ENCODE peak calls at places on chromosomes 1 and 21, in six cellular contexts. F is mesothelial cell of epicardium, Y is left lung, E is GM13977, K is heart right ventricle, X is GM06990. L is an unnamed sample.

GRCh38 chr1:228459091-228459993 is 27.8 kb upstream of the RNF187 start:
- DNase-seq in X (peak; percentile 84), F (peak; percentile 68), E (peak; percentile 68), Y (peak; percentile 43), K (peak; percentile 58), L (peak; percentile 64)

GRCh38 chr1:187203257-187203656 is 374.5 kb downstream of the PLA2G4A start:
- DNase-seq in X (no peak), K (no peak), E (no peak), F (no peak), Y (no peak), L (no peak)

GRCh38 chr1:167455786-167456446 is 62.4 kb downstream of the CD247 start:
- DNase-seq in E (peak; percentile 70), X (no peak), K (peak; percentile 43), F (peak; percentile 61), Y (no peak), L (no peak)

GRCh38 chr1:60694980-60695379 is 387.4 kb upstream of the NFIA start:
- DNase-seq in Y (no peak), X (no peak), E (no peak), K (no peak), F (no peak), L (no peak)

GRCh38 chr1:204149635-204150565 is 1.9 kb downstream of the ETNK2 start:
- DNase-seq in Y (no peak), X (no peak), K (no peak), E (no peak), F (no peak), L (no peak)

GRCh38 chr21:14916676-14917141 is 148.1 kb downstream of the NRIP1 start:
- DNase-seq in K (no peak), Y (no peak), E (no peak), F (no peak), X (no peak), L (no peak)

GRCh38 chr1:217089239-217090014 is 366.2 kb upstream of the ESRRG start:
- DNase-seq in E (peak; percentile 30), F (peak; percentile 62), X (no peak), K (peak; percentile 32), Y (no peak), L (no peak)

GRCh38 chr1:162276493-162276892 is 100.2 kb downstream of the SPATA46 start:
- DNase-seq in K (no peak), X (no peak), E (peak; percentile 47), F (no peak), Y (no peak), L (no peak)

GRCh38 chr1:74824497-74825107 is 91.7 kb downstream of the TYW3 start:
- DNase-seq in F (no peak), X (no peak), Y (no peak), E (no peak), K (no peak), L (no peak)

GRCh38 chr1:57124768-57125446 is 159.1 kb upstream of the C8B start:
- DNase-seq in Y (no peak), F (no peak), E (peak; percentile 6), K (no peak), X (peak; percentile 13), L (no peak)

GRCh38 chr1:158999301-159000069 is 10.2 kb upstream of the IFI16 start:
- DNase-seq in E (no peak), X (no peak), K (peak; percentile 48), F (peak; percentile 46), Y (peak; percentile 71), L (no peak)

GRCh38 chr21:17668479-17668878 is 55.8 kb upstream of the BTG3 start:
- DNase-seq in F (no peak), Y (no peak), X (no peak), E (no peak), K (no peak), L (no peak)

GRCh38 chr1:114771992-114772391 is 8.5 kb downstream of the SIKE1 start:
- DNase-seq in F (no peak), X (no peak), E (no peak), K (no peak), Y (no peak), L (no peak)

GRCh38 chr1:95311762-95312161 is 77.8 kb downstream of the RWDD3 start:
- DNase-seq in F (no peak), E (no peak), Y (no peak), K (no peak), X (no peak), L (no peak)

GRCh38 chr1:66351913-66352312 is 182.0 kb upstream of the SGIP1 start:
- DNase-seq in Y (no peak), X (no peak), F (no peak), K (no peak), E (no peak), L (no peak)

DNA sequence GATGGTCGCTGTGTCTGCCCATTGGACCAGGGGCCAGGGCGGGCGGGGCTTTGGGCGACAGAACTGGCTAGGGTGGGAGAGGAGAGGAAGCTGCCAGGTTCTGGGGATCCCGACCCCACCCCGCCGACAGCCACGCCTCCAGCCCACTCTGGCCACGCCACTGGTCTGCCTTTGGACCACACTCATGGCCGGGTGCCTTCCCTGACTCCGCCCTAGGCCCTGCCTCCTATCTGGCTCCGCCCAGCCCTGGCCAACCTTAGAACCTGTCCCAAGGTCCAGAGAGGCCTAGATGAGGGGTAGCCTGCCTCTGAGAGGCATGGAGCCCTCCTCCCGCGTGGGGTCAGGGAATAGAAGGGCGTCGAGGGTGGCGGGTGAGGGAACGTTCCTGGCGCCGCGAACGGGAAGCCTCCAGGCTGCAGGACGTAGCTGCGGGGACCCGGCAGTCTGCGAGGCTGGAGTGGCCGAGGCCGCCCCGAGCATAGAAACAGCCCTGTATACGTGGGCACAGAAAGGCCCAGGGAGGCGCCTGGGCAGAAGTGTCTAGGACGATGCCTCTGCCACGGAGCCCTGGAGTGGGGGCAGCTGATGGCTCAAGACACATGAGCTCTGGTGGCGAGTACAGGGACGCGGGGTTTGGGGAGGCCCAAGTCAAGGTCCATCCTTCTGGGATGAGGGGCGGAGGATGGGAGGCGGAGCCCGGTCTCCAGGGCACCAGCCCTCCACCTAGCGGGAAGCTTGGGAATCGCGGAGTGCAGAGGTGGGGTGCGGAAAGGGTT is 11.5 kb upstream of the COL16A1 start:
- DNase-seq in Y (peak; percentile 90), E (peak; percentile 80), K (peak; percentile 96), X (peak; percentile 54), F (peak; percentile 82), L (no peak)
- TF ChIP-seq CTCF in Y (peak; percentile 73), E (peak; percentile 70), K (peak; percentile 84), X (peak; percentile 61), F (peak; percentile 77), L (peak; percentile 40)

DNA sequence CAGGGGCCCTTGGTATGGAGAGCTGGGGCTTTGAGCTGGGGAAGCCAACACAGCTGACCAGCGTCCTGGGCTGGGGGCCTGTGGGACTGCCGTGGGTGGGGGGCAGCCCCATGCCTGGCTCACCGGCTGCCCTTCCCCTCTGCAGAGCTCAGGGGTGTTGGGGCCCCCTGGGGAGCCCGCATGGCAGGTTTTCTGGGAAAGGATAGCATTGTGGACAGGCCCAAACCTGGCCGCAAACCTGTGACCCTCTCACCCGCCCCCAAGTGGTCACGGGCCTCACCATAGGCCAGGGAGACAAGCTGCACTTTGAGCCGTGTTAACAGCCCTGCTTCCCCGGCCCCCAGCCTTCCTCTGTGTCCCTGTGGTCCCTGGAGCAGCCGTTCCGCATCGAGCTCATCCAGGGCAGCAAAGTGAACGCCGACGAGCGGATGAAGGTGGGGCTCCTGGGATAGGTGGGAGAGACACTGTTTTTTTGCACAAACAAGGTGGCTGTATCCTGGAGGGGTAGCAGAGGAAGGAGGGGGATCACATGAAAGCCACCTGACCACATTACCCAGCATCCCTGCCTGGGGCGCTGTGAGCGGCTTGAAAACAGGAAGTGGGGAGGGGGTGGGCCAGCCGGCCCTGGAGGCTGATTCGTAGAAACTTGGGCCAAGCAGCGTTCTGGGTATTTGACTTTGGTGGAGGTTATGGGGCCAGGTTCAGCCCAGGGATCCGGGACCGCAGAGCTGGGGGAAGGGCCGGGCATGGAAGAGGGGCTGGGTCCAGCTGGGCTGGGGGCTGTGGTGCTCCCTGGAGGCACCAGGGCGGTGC is 65.9 kb downstream of the PIK3CD start:
- DNase-seq in Y (peak; percentile 88), K (peak; percentile 46), X (peak; percentile 71), F (no peak), E (peak; percentile 91), L (no peak)
- TF ChIP-seq CTCF in Y (no peak), K (no peak), X (no peak), F (no peak), E (no peak), L (no peak)

DNA sequence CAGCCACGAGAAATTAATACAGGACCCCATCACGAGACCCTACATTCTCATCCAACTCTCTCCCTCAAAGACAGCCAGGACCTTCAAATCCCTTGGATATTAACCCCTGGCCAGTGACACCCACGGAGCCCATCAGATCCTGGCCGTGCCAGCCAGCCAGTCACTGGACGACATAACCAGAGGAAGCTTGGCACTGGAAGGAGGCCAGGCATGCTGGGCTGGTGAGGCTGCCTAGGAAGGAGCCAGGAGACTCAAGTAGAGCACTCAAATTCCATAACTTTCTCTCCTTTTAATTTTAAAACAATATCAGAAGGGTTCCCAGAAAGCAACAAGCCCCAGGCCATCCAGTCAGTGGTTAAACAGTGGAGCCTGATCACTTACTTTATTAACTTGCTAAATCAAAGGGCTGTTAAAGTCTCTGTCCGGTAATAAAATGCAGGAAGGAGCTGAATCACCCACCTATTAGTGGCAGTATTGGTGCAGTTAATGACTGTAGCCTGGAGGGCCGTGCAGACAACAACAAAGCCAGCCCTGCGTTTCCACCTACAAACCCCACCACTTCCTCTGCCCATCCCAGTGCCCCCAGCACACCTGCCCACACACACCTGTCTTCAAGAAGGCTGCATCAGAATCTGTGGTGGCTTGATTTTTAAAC is 78.0 kb downstream of the HIVEP3 start:
- DNase-seq in E (no peak), K (peak; percentile 42), F (no peak), Y (no peak), X (no peak), L (no peak)
- TF ChIP-seq CTCF in E (no peak), K (no peak), F (no peak), Y (no peak), X (no peak), L (no peak)

GRCh38 chr1:50476800-50477199 is 53.6 kb upstream of the DMRTA2 start:
- DNase-seq in K (no peak), X (no peak), E (peak; percentile 17), F (no peak), Y (no peak), L (no peak)

GRCh38 chr1:50471967-50472366 is 48.7 kb upstream of the DMRTA2 start:
- DNase-seq in F (no peak), X (no peak), K (no peak), E (no peak), Y (no peak), L (no peak)

GRCh38 chr1:50473513-50473912 is 50.3 kb upstream of the DMRTA2 start:
- DNase-seq in Y (no peak), K (no peak), X (no peak), F (no peak), E (no peak), L (no peak)

DNA sequence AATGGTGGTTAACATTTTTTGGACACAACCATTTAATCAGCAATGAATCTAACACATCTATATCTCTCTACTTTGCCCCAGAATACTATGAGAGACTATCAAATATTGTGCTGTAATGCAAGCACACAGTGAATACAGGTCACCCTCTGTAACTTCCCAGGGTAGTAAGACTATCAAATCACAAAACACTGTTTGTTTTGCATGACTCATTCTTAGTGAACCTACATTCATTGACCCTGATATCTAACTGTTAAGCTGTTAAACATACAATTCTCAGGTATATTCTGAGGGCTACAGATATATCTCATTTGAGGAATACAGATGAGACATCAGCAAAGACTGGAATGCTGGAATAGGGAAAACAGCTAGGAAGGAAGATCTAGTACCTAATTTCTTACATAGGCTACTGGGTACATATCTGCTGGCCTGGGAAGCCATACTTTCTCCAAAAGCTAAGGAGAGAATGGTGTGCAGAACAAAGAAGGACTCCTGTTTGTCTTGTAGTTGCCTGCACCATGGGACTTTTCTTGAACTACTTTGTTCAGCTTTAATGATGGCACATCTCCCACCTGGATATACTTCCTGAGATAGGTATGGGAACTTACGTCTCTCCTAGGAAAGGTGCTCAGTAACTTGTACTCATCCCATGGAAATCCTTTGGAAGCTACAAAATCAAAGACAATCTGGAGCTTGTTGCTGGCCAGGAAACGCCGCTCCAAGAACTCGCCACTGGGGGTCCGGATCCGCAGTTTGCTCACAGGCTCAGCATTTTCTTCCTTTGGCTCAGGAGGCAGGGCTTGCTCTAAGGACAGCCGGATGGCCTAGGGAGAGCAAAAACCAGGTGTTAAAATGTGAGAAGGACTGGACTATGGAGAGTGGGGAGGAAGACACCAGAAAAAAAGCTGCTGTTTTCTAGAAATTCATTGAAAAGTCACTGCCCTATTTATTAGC is 51.9 kb upstream of the DMRTA2 start:
- DNase-seq in E (no peak), X (no peak), K (no peak), F (no peak), Y (no peak), L (no peak)
- TF ChIP-seq CTCF in E (no peak), X (no peak), K (no peak), F (no peak), Y (no peak), L (no peak)